ENCODE peak calls at places on chromosome 15, in four cellular contexts. H is WERI-Rb-1, M is pancreas, P is uterus. Q is an unnamed sample.

GRCh38 chr15:28899061-28899738 is 13.4 kb downstream of the APBA2 start:
- DNase-seq in P (no peak), H (no peak), M (no peak), Q (no peak)

GRCh38 chr15:48084759-48085420 is 35.9 kb upstream of the SLC24A5 start:
- DNase-seq in H (peak), M (no peak), P (no peak), Q (no peak)

GRCh38 chr15:66770518-66771350 is 68.7 kb downstream of the SMAD6 start:
- DNase-seq in P (no peak), M (no peak), H (no peak), Q (no peak)

GRCh38 chr15:80252281-80252619 is 237 bp upstream of the CTXND1 start:
- DNase-seq in P (no peak), H (no peak), M (no peak), Q (no peak)

GRCh38 chr15:70257573-70258220 is 160.0 kb upstream of the TLE3 start:
- DNase-seq in P (no peak), M (peak), H (no peak), Q (no peak)

GRCh38 chr15:81253846-81254245 is 57.2 kb downstream of the IL16 start:
- DNase-seq in H (no peak), M (no peak), P (no peak), Q (no peak)

GRCh38 chr15:76337739-76338554 is 1.4 kb downstream of the ISL2 start:
- DNase-seq in M (peak), P (no peak), H (peak), Q (no peak)

GRCh38 chr15:45187894-45188830 is at the start of gene SHF:
- DNase-seq in M (no peak), P (peak), H (peak), Q (no peak)

GRCh38 chr15:27059610-27060202 is 88.7 kb downstream of the GABRG3 start:
- DNase-seq in M (no peak), H (peak), P (no peak), Q (peak)

GRCh38 chr15:41536866-41537265 is 7.2 kb downstream of the RPAP1 start:
- DNase-seq in P (no peak), H (no peak), M (no peak), Q (no peak)

DNA sequence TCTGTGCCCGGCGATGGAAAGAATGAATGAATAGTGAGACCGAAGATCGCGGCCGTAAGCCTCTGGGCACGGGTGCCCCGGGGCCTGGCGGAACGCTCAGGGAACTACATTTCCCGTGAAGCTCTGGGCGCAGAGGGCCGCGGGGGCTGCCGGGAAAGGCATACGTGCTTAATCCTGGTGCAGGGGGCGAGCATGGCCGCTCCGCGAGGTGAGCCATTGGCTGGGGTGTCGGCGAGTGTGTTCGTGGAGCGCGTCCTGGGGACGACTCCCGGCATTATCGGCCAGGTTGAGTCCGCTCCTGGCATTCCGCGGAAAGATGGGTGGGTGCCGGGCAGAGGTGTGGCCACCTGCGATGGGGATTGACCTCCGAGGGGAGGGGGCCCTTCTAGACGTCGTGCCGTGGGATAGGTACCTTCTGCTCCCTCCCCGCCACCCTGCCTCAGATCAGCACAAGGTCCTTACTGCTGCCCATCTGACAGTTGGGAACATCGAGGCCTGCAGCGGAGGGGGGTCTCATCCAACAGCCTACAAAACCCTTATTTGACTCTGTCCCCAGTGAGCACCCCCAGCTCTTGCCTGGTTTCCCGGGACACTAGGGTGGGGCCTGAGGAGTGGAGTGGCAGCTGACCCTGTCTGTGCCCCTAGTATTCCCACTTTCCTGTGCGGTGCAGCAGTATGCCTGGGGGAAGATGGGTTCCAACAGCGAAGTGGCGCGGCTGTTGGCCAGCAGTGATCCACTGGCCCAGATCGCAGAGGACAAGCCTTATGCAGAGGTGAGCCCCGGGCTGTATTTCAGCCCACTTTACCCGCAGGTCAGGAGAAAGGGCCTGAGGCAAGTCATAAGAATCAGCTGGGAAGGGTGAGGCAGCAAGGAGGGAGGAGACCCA is at the start of gene MPI:
- DNase-seq in M (peak), P (peak), H (peak), Q (no peak)
- TF ChIP-seq CTCF in M (no peak), P (no peak), H (no peak), Q (no peak)

GRCh38 chr15:96344120-96344705 is 13.7 kb downstream of the NR2F2 start:
- DNase-seq in M (no peak), H (no peak), P (no peak), Q (no peak)

GRCh38 chr15:96343529-96344072 is 13.1 kb downstream of the NR2F2 start:
- DNase-seq in M (peak), P (no peak), H (no peak), Q (no peak)

GRCh38 chr15:96345560-96346389 is 15.3 kb downstream of the NR2F2 start:
- DNase-seq in M (peak), H (peak), P (peak), Q (no peak)

GRCh38 chr15:96346409-96346808 is 15.9 kb downstream of the NR2F2 start:
- DNase-seq in P (no peak), H (no peak), M (no peak), Q (no peak)

GRCh38 chr15:96344706-96345559 is 14.4 kb downstream of the NR2F2 start:
- DNase-seq in P (no peak), H (no peak), M (no peak), Q (no peak)
- H3K4me3 ChIP-seq in P (peak), H (no peak), M (no peak), Q (peak)

DNA sequence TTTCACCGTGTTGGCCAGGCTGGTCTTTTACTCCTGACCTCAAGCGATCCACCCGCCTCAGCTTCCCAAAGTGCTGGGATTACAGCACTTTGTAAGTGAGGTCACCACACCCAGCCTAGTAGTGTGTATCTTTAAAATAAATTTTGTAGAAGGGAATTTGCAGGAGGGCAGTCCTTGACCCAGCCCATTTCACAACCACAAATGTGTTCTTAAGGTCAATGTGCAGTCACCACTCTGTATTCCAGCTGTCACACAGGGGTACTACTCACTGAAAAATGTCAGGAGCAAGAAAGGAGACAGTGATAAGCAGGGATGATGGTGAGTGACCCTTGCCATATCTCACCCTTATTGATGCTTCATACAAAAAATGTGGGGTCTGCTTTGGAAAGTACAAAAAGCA is 98.5 kb downstream of the FRMD5 start:
- DNase-seq in P (no peak), M (no peak), H (no peak), Q (no peak)
- TF ChIP-seq CTCF in P (no peak), M (no peak), H (no peak), Q (no peak)

DNA sequence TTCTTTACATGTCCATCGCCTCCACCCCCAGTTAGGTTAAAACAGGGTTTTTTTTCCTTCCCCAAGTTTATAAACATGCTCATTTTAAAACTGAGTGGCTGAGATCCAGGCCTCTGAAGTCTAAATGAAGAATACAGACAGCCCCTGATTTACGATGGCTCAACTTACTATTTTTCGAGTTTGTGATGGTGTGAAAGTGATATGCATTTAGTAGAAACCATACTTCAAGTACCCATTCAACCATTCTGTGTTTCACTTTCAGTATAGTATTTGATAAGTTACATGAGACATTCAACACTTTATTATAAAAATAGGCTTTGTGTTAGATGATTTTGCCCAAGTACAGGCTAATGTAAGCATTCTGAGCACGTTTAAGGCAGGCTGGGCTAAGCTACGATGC is 30.5 kb upstream of the GNB5 start:
- DNase-seq in P (no peak), H (no peak), M (no peak), Q (no peak)
- H3K4me3 ChIP-seq in P (no peak), H (no peak), M (no peak), Q (no peak)

DNA sequence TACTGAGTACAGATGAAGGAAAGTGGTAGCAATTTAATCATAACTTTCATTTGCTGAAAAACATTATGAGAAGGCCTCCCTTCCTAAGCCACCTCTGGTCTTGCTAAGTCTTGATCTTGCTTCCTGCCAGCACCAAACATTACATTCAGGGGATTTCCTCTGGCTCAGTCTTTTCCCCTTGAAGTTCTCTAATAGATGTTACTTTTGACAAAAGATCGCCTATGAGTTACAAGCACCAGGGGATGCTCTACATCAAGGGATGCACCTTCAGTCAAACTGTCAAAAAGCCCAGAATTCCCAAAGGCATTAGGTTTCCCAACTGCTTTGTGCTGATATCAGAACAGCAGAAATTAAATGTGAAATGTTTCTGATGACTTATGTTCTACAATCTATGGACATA is 47.3 kb downstream of the AQP9 start:
- DNase-seq in P (no peak), M (no peak), H (no peak), Q (no peak)
- TF ChIP-seq CTCF in P (no peak), M (no peak), H (no peak), Q (peak)

Q was measured in epithelial cell of proximal tubule.